ENCODE peak calls at places on chromosomes 16 and 17, in four cellular contexts. One of them, this sample, is unnamed.

GRCh38 chr17:10526517-10526916 is 8.2 kb upstream of the MYH1 start:
- DNase-seq in left colon: no peak
- DNase-seq in DMS153: no peak
- DNase-seq in GM04504: no peak
- DNase-seq in this sample: no peak

GRCh38 chr16:81071816-81072215 is 5.2 kb downstream of the C16orf46 start:
- DNase-seq in GM04504: no peak
- DNase-seq in DMS153: no peak
- DNase-seq in left colon: no peak
- DNase-seq in this sample: no peak

GRCh38 chr17:42566215-42566872 is 556 bp upstream of the MLX start:
- DNase-seq in left colon: no peak
- DNase-seq in GM04504: no peak
- DNase-seq in DMS153: no peak
- DNase-seq in this sample: no peak

GRCh38 chr17:41544497-41544896 is 16.4 kb upstream of the KRT19 start:
- DNase-seq in left colon: peak
- DNase-seq in DMS153: peak
- DNase-seq in GM04504: no peak
- DNase-seq in this sample: no peak

GRCh38 chr16:17228048-17228707 is 242.6 kb downstream of the XYLT1 start:
- DNase-seq in left colon: no peak
- DNase-seq in DMS153: no peak
- DNase-seq in GM04504: no peak
- DNase-seq in this sample: no peak

GRCh38 chr16:53502331-53503269 is at the start of gene AKTIP:
- DNase-seq in GM04504: no peak
- DNase-seq in left colon: peak
- DNase-seq in DMS153: no peak
- DNase-seq in this sample: peak

GRCh38 chr16:89491238-89491869 is 993 bp upstream of the ANKRD11 start:
- DNase-seq in left colon: no peak
- DNase-seq in GM04504: no peak
- DNase-seq in DMS153: no peak
- DNase-seq in this sample: no peak

GRCh38 chr17:1865252-1866037 is 35.6 kb downstream of the RPA1 start:
- DNase-seq in left colon: no peak
- DNase-seq in GM04504: no peak
- DNase-seq in DMS153: no peak
- DNase-seq in this sample: no peak

GRCh38 chr17:69466905-69467630 is 52.6 kb downstream of the MAP2K6 start:
- DNase-seq in GM04504: peak
- DNase-seq in left colon: no peak
- DNase-seq in DMS153: no peak
- DNase-seq in this sample: no peak

GRCh38 chr17:15398291-15398690 is 56.9 kb upstream of the TEKT3 start:
- DNase-seq in left colon: no peak
- DNase-seq in GM04504: no peak
- DNase-seq in DMS153: peak
- DNase-seq in this sample: no peak

GRCh38 chr17:81436294-81436849 is 41.1 kb downstream of the BAHCC1 start:
- DNase-seq in left colon: peak
- DNase-seq in DMS153: no peak
- DNase-seq in GM04504: no peak
- DNase-seq in this sample: no peak

GRCh38 chr17:49985310-49985990 is 9.6 kb downstream of the DLX3 start:
- DNase-seq in GM04504: no peak
- DNase-seq in DMS153: no peak
- DNase-seq in left colon: no peak
- DNase-seq in this sample: no peak

GRCh38 chr17:67779098-67779672 is 46.1 kb upstream of the BPTF start:
- DNase-seq in left colon: peak
- DNase-seq in DMS153: no peak
- DNase-seq in GM04504: no peak
- DNase-seq in this sample: no peak

GRCh38 chr17:31476525-31477416 is 85.3 kb downstream of the RAB11FIP4 start:
- DNase-seq in DMS153: no peak
- DNase-seq in left colon: no peak
- DNase-seq in GM04504: no peak
- DNase-seq in this sample: no peak

GRCh38 chr17:40551874-40552768 is 13.2 kb downstream of the CCR7 start:
- DNase-seq in GM04504: peak
- DNase-seq in left colon: no peak
- DNase-seq in DMS153: peak
- DNase-seq in this sample: no peak

GRCh38 chr16:85367485-85367884 is 245.6 kb upstream of the GSE1 start:
- DNase-seq in GM04504: no peak
- DNase-seq in left colon: no peak
- DNase-seq in DMS153: no peak
- DNase-seq in this sample: no peak

GRCh38 chr16:4521971-4522623 is 16.5 kb downstream of the CDIP1 start:
- DNase-seq in left colon: no peak
- DNase-seq in GM04504: no peak
- DNase-seq in DMS153: no peak
- DNase-seq in this sample: peak

GRCh38 chr17:18240449-18240848 is 15.0 kb downstream of the LLGL1 start:
- DNase-seq in left colon: no peak
- DNase-seq in GM04504: no peak
- DNase-seq in DMS153: no peak
- DNase-seq in this sample: no peak

GRCh38 chr16:87358250-87358649 is 25.3 kb downstream of the FBXO31 start:
- DNase-seq in GM04504: no peak
- DNase-seq in left colon: no peak
- DNase-seq in DMS153: no peak
- DNase-seq in this sample: no peak

GRCh38 chr17:63094636-63095035 is 128.6 kb downstream of the TANC2 start:
- DNase-seq in left colon: no peak
- DNase-seq in DMS153: no peak
- DNase-seq in GM04504: no peak
- DNase-seq in this sample: no peak

GRCh38 chr17:78144146-78144719 is 2.0 kb upstream of the C17orf99 start:
- DNase-seq in GM04504: peak
- DNase-seq in left colon: peak
- DNase-seq in DMS153: no peak
- DNase-seq in this sample: peak

GRCh38 chr17:41974658-41975057 is 8.1 kb downstream of the CNP start:
- DNase-seq in left colon: no peak
- DNase-seq in GM04504: no peak
- DNase-seq in DMS153: no peak
- DNase-seq in this sample: no peak

GRCh38 chr17:69819316-69820087 is 255.5 kb upstream of the KCNJ16 start:
- DNase-seq in left colon: no peak
- DNase-seq in GM04504: peak
- DNase-seq in DMS153: no peak
- DNase-seq in this sample: no peak

GRCh38 chr17:31524926-31525800 is 133.7 kb downstream of the RAB11FIP4 start:
- DNase-seq in DMS153: no peak
- DNase-seq in left colon: peak
- DNase-seq in GM04504: peak
- DNase-seq in this sample: peak

GRCh38 chr17:76943781-76944213 is 75.6 kb downstream of the MGAT5B start:
- DNase-seq in DMS153: no peak
- DNase-seq in GM04504: no peak
- DNase-seq in left colon: no peak
- DNase-seq in this sample: no peak

GRCh38 chr16:87406495-87407088 is 14.5 kb downstream of the MAP1LC3B start:
- DNase-seq in left colon: no peak
- DNase-seq in GM04504: no peak
- DNase-seq in DMS153: no peak
- DNase-seq in this sample: no peak

GRCh38 chr16:56425439-56425832 is at the start of gene AMFR:
- DNase-seq in left colon: peak
- DNase-seq in GM04504: peak
- DNase-seq in DMS153: peak
- DNase-seq in this sample: no peak

GRCh38 chr17:44205962-44206824 is 6.5 kb upstream of the ATXN7L3 start:
- DNase-seq in GM04504: no peak
- DNase-seq in DMS153: no peak
- DNase-seq in left colon: no peak
- DNase-seq in this sample: no peak

GRCh38 chr16:31400191-31400590 is 7.1 kb downstream of the ITGAD start:
- DNase-seq in left colon: no peak
- DNase-seq in GM04504: no peak
- DNase-seq in DMS153: no peak
- DNase-seq in this sample: no peak

GRCh38 chr17:42142371-42142896 is 12.4 kb downstream of the RAB5C start:
- DNase-seq in left colon: no peak
- DNase-seq in DMS153: no peak
- DNase-seq in GM04504: peak
- DNase-seq in this sample: no peak

GRCh38 chr17:38881600-38882191 is 11.8 kb downstream of the LASP1 start:
- DNase-seq in left colon: peak
- DNase-seq in DMS153: no peak
- DNase-seq in GM04504: no peak
- DNase-seq in this sample: no peak

GRCh38 chr16:87582221-87582965 is 19.9 kb upstream of the JPH3 start:
- DNase-seq in DMS153: no peak
- DNase-seq in GM04504: peak
- DNase-seq in left colon: peak
- DNase-seq in this sample: no peak

GRCh38 chr16:23835390-23836077 is at the start of gene PRKCB:
- DNase-seq in GM04504: no peak
- DNase-seq in DMS153: peak
- DNase-seq in left colon: peak
- DNase-seq in this sample: peak

GRCh38 chr17:64155751-64156544 is 26.0 kb upstream of the ERN1 start:
- DNase-seq in left colon: peak
- DNase-seq in GM04504: no peak
- DNase-seq in DMS153: no peak
- DNase-seq in this sample: peak

GRCh38 chr17:59155439-59156177 is at the start of gene PRR11:
- DNase-seq in DMS153: peak
- DNase-seq in GM04504: peak
- DNase-seq in left colon: peak
- DNase-seq in this sample: peak

GRCh38 chr17:41559548-41559947 is 12.3 kb downstream of the KRT9 start:
- DNase-seq in DMS153: no peak
- DNase-seq in left colon: no peak
- DNase-seq in GM04504: no peak
- DNase-seq in this sample: no peak

This sample was measured in nucleus accumbens.